ENCODE peak calls at places on chromosome 19, in seven cellular contexts. T, X, S, H, U, E and Y are unnamed samples.

GRCh38 chr19:15251010-15251748 is 18.9 kb upstream of the EPHX3 start:
- DNase-seq in T (no peak), X (no peak), S (no peak), H (no peak), U (no peak), E (no peak), Y (no peak)

GRCh38 chr19:7540761-7541480 is 5.4 kb downstream of the PNPLA6 start:
- DNase-seq in T (no peak), X (no peak), S (no peak), H (no peak), U (peak; percentile 78), E (no peak), Y (no peak)

GRCh38 chr19:39428309-39429112 is 7.2 kb downstream of the RPS16 start:
- DNase-seq in T (peak; percentile 62), X (no peak), S (no peak), H (peak; percentile 46), U (peak; percentile 97), E (no peak), Y (peak; percentile 53)

GRCh38 chr19:47156861-47157454 is 26.3 kb downstream of the SAE1 start:
- DNase-seq in T (no peak), X (no peak), S (peak; percentile 35), H (no peak), U (no peak), E (peak; percentile 30), Y (no peak)

GRCh38 chr19:5261151-5261890 is 79.3 kb downstream of the PTPRS start:
- DNase-seq in T (no peak), X (no peak), S (no peak), H (no peak), U (no peak), E (no peak), Y (no peak)

GRCh38 chr19:16381756-16382401 is 57.3 kb downstream of the KLF2 start:
- DNase-seq in T (peak; percentile 62), X (no peak), S (no peak), H (peak; percentile 82), U (no peak), E (no peak), Y (no peak)

GRCh38 chr19:46447824-46448223 is 19.1 kb upstream of the PNMA8C start:
- DNase-seq in T (no peak), X (no peak), S (no peak), H (no peak), U (no peak), E (no peak), Y (no peak)

GRCh38 chr19:48342841-48343540 is 17.6 kb downstream of the EMP3 start:
- DNase-seq in T (no peak), X (no peak), S (no peak), H (no peak), U (no peak), E (no peak), Y (no peak)

GRCh38 chr19:16566161-16566560 is 6.1 kb downstream of the SLC35E1 start:
- DNase-seq in T (no peak), X (peak; percentile 92), S (peak; percentile 89), H (no peak), U (no peak), E (peak; percentile 79), Y (no peak)

GRCh38 chr19:4294389-4294788 is 7.8 kb downstream of the TMIGD2 start:
- DNase-seq in T (no peak), X (no peak), S (no peak), H (no peak), U (no peak), E (no peak), Y (no peak)

GRCh38 chr19:54390942-54391577 is 24.2 kb upstream of the TTYH1 start:
- DNase-seq in T (peak; percentile 71), X (peak; percentile 78), S (peak; percentile 69), H (no peak), U (peak; percentile 80), E (peak; percentile 77), Y (peak; percentile 88)

GRCh38 chr19:27736225-27736624 is 1476.7 kb downstream of the UQCRFS1 start:
- DNase-seq in T (no peak), X (no peak), S (no peak), H (no peak), U (no peak), E (no peak), Y (no peak)

GRCh38 chr19:39858541-39858940 is 12.4 kb upstream of the FBL start:
- DNase-seq in T (peak; percentile 53), X (peak; percentile 75), S (no peak), H (no peak), U (peak; percentile 65), E (no peak), Y (no peak)

GRCh38 chr19:44747739-44748425 is 626 bp upstream of the BCL3 start:
- DNase-seq in T (peak; percentile 69), X (peak; percentile 82), S (no peak), H (no peak), U (peak; percentile 79), E (peak; percentile 25), Y (peak; percentile 46)

GRCh38 chr19:54137913-54138776 is 583 bp downstream of the CNOT3 start:
- DNase-seq in T (peak; percentile 35), X (no peak), S (no peak), H (no peak), U (peak; percentile 27), E (peak; percentile 47), Y (peak; percentile 85)

GRCh38 chr19:46115396-46116109 is 8.9 kb downstream of the IGFL3 start:
- DNase-seq in T (peak; percentile 22), X (no peak), S (no peak), H (no peak), U (no peak), E (no peak), Y (no peak)

GRCh38 chr19:21593934-21594844 is 88.8 kb downstream of the ZNF429 start:
- DNase-seq in T (peak; percentile 51), X (no peak), S (no peak), H (no peak), U (no peak), E (no peak), Y (peak; percentile 59)

GRCh38 chr19:58229255-58229639 is 533 bp downstream of the ZNF544 start:
- DNase-seq in T (no peak), X (no peak), S (peak; percentile 8), H (no peak), U (peak; percentile 76), E (peak; percentile 14), Y (peak; percentile 63)

GRCh38 chr19:58558623-58559274 is 338 bp upstream of the UBE2M start:
- DNase-seq in T (peak; percentile 99), X (peak; percentile 100), S (peak; percentile 100), H (peak; percentile 99), U (peak; percentile 99), E (peak; percentile 100), Y (peak; percentile 97)

GRCh38 chr19:44648536-44649370 is 5.0 kb downstream of the PVR start:
- DNase-seq in T (peak; percentile 46), X (no peak), S (no peak), H (no peak), U (no peak), E (no peak), Y (no peak)

GRCh38 chr19:32363175-32363574 is 17.8 kb downstream of the ZNF507 start:
- DNase-seq in T (peak; percentile 29), X (no peak), S (no peak), H (no peak), U (no peak), E (no peak), Y (no peak)

GRCh38 chr19:3667766-3668165 is 32.5 kb downstream of the PIP5K1C start:
- DNase-seq in T (no peak), X (no peak), S (no peak), H (no peak), U (no peak), E (no peak), Y (no peak)

GRCh38 chr19:51366999-51367564 is 894 bp upstream of the ETFB start:
- DNase-seq in T (no peak), X (peak; percentile 63), S (no peak), H (no peak), U (no peak), E (peak; percentile 35), Y (peak; percentile 90)

GRCh38 chr19:5792224-5792623 is 1.3 kb upstream of the DUS3L start:
- DNase-seq in T (no peak), X (no peak), S (no peak), H (no peak), U (no peak), E (no peak), Y (no peak)

GRCh38 chr19:39296055-39296645 is at the start of gene IFNL1:
- DNase-seq in T (no peak), X (peak; percentile 46), S (no peak), H (no peak), U (no peak), E (no peak), Y (no peak)

GRCh38 chr19:16268676-16269319 is 55.8 kb upstream of the KLF2 start:
- DNase-seq in T (no peak), X (no peak), S (peak; percentile 41), H (no peak), U (no peak), E (peak; percentile 54), Y (no peak)

GRCh38 chr19:41914906-41915247 is 13.4 kb downstream of the ERFL start:
- DNase-seq in T (no peak), X (no peak), S (no peak), H (no peak), U (no peak), E (no peak), Y (no peak)
- H3K27me3 ChIP-seq in T (peaks cover 12% of the 10 kb centered on the region), X (no peaks in the 10 kb centered on the region), S (peaks cover 23% of the 10 kb centered on the region), H (no peaks in the 10 kb centered on the region), U (peaks cover 44% of the 10 kb centered on the region), E (no peaks in the 10 kb centered on the region), Y (no peaks in the 10 kb centered on the region)

GRCh38 chr19:35362261-35363000 is 4.2 kb downstream of the FFAR3 start:
- DNase-seq in T (no peak), X (no peak), S (no peak), H (no peak), U (no peak), E (no peak), Y (peak; percentile 17)
- H3K27me3 ChIP-seq in T (no peaks in the 10 kb centered on the region), X (no peaks in the 10 kb centered on the region), S (no peaks in the 10 kb centered on the region), H (no peaks in the 10 kb centered on the region), U (no peaks in the 10 kb centered on the region), E (no peaks in the 10 kb centered on the region), Y (no peaks in the 10 kb centered on the region)

GRCh38 chr19:55898911-55899310 is 33.2 kb downstream of the NLRP13 start:
- DNase-seq in T (no peak), X (no peak), S (no peak), H (no peak), U (no peak), E (no peak), Y (no peak)
- H3K27me3 ChIP-seq in T (no peaks in the 10 kb centered on the region), X (no peaks in the 10 kb centered on the region), S (no peaks in the 10 kb centered on the region), H (no peaks in the 10 kb centered on the region), U (no peaks in the 10 kb centered on the region), E (no peaks in the 10 kb centered on the region), Y (no peaks in the 10 kb centered on the region)

GRCh38 chr19:1288528-1289394 is 3.1 kb downstream of the EFNA2 start:
- DNase-seq in T (peak; percentile 76), X (no peak), S (no peak), H (no peak), U (no peak), E (no peak), Y (no peak)

GRCh38 chr19:1290245-1290698 is 4.6 kb downstream of the EFNA2 start:
- DNase-seq in T (no peak), X (no peak), S (no peak), H (no peak), U (no peak), E (no peak), Y (no peak)

GRCh38 chr19:1287622-1288527 is 2.2 kb downstream of the EFNA2 start:
- DNase-seq in T (no peak), X (no peak), S (no peak), H (no peak), U (no peak), E (no peak), Y (no peak)

GRCh38 chr19:1290699-1291651 is 5.3 kb downstream of the EFNA2 start:
- DNase-seq in T (no peak), X (peak; percentile 87), S (no peak), H (no peak), U (no peak), E (no peak), Y (no peak)

GRCh38 chr19:1289395-1290244 is 3.9 kb downstream of the EFNA2 start:
- DNase-seq in T (no peak), X (no peak), S (no peak), H (no peak), U (no peak), E (no peak), Y (peak; percentile 79)
- H3K27me3 ChIP-seq in T (peaks cover 59% of the 10 kb centered on the region), X (no peaks in the 10 kb centered on the region), S (peaks cover 10% of the 10 kb centered on the region), H (no peaks in the 10 kb centered on the region), U (no peaks in the 10 kb centered on the region), E (peaks cover 7% of the 10 kb centered on the region), Y (no peaks in the 10 kb centered on the region)